ENCODE peak calls at places on chromosomes 16 and 17, in ten cellular contexts. K is left cardiac atrium; X is activated CD4-positive, alpha-beta memory T cell treated with anti-CD3 and anti-CD28 coated beads, Interleukin-2, amount 10 ng/mL, durations not matched to agents 7 days and 5 days; R is thoracic aorta; C is nephron progenitor cell; D is IMR-90; S is progenitor cell of endocrine pancreas; F is activated CD8-positive, alpha-beta T cell treated with anti-CD3 and anti-CD28 coated beads for 36 hours; M is iPS DF 6.9; L is dermis blood vessel endothelial cell. Y is an unnamed sample.

GRCh38 chr17:33142703-33143299 is 150.3 kb downstream of the ASIC2 start:
- DNase-seq in K (no peak), X (no peak), R (no peak), C (peak; percentile 84), D (peak; percentile 24), S (peak; percentile 48), F (peak; percentile 27), M (peak; percentile 31), L (peak; percentile 32), Y (no peak)

GRCh38 chr16:88804552-88805339 is 1.2 kb downstream of the CDT1 start:
- DNase-seq in K (no peak), X (peak; percentile 58), R (no peak), C (no peak), D (no peak), S (no peak), F (peak; percentile 54), M (no peak), L (no peak), Y (peak; percentile 83)

GRCh38 chr16:17590711-17591654 is 120.2 kb upstream of the XYLT1 start:
- DNase-seq in K (no peak), X (peak; percentile 77), R (no peak), C (no peak), D (no peak), S (no peak), F (peak; percentile 83), M (no peak), L (no peak), Y (no peak)

GRCh38 chr16:7731121-7731520 is 398.5 kb downstream of the RBFOX1 start:
- DNase-seq in K (no peak), X (no peak), R (no peak), C (no peak), D (no peak), S (no peak), F (no peak), M (no peak), L (no peak), Y (no peak)

GRCh38 chr17:63930951-63931575 is 1.1 kb downstream of the CD79B start:
- DNase-seq in K (peak; percentile 88), X (peak; percentile 79), R (no peak), C (peak; percentile 50), D (no peak), S (no peak), F (peak; percentile 80), M (no peak), L (peak; percentile 19), Y (peak; percentile 97)

GRCh38 chr16:60553316-60553801 is 1482.9 kb downstream of the CDH8 start:
- DNase-seq in K (no peak), X (no peak), R (no peak), C (peak; percentile 2), D (no peak), S (no peak), F (no peak), M (no peak), L (no peak), Y (no peak)

GRCh38 chr17:68515238-68515637 is 3.0 kb downstream of the PRKAR1A start:
- DNase-seq in K (no peak), X (no peak), R (no peak), C (no peak), D (no peak), S (no peak), F (no peak), M (no peak), L (peak; percentile 36), Y (no peak)

GRCh38 chr17:75153854-75154194 is 488 bp downstream of the JPT1 start:
- DNase-seq in K (no peak), X (peak; percentile 50), R (no peak), C (no peak), D (no peak), S (peak; percentile 47), F (peak; percentile 51), M (no peak), L (peak; percentile 40), Y (peak; percentile 85)

GRCh38 chr16:88779406-88780099 is 5.5 kb downstream of the PIEZO1 start:
- DNase-seq in K (peak; percentile 61), X (no peak), R (no peak), C (no peak), D (no peak), S (no peak), F (no peak), M (no peak), L (no peak), Y (no peak)

GRCh38 chr16:1019934-1020305 is 38.4 kb downstream of the SOX8 start:
- DNase-seq in K (no peak), X (no peak), R (no peak), C (no peak), D (no peak), S (no peak), F (no peak), M (no peak), L (no peak), Y (no peak)

GRCh38 chr17:4708436-4708835 is 2.0 kb upstream of the ARRB2 start:
- DNase-seq in K (peak; percentile 22), X (peak; percentile 78), R (no peak), C (no peak), D (no peak), S (no peak), F (peak; percentile 87), M (no peak), L (no peak), Y (no peak)

GRCh38 chr16:716250-716607 is 1.3 kb downstream of the METRN start:
- DNase-seq in K (no peak), X (no peak), R (no peak), C (peak; percentile 81), D (no peak), S (peak; percentile 57), F (no peak), M (no peak), L (no peak), Y (no peak)

GRCh38 chr16:82631701-82632685 is 5.2 kb downstream of the CDH13 start:
- DNase-seq in K (no peak), X (no peak), R (no peak), C (no peak), D (peak; percentile 33), S (no peak), F (peak; percentile 30), M (no peak), L (peak; percentile 61), Y (no peak)

GRCh38 chr16:11052080-11052808 is 107.9 kb downstream of the CLEC16A start:
- DNase-seq in K (no peak), X (peak; percentile 92), R (no peak), C (no peak), D (no peak), S (no peak), F (peak; percentile 93), M (no peak), L (no peak), Y (no peak)

GRCh38 chr17:6427284-6427781 is 7.6 kb downstream of the AIPL1 start:
- DNase-seq in K (no peak), X (peak; percentile 83), R (no peak), C (no peak), D (peak; percentile 16), S (no peak), F (peak; percentile 80), M (no peak), L (peak; percentile 22), Y (no peak)

GRCh38 chr16:8374586-8374985 is 215.7 kb downstream of the TMEM114 start:
- DNase-seq in K (no peak), X (no peak), R (no peak), C (no peak), D (no peak), S (no peak), F (no peak), M (no peak), L (no peak), Y (no peak)

GRCh38 chr17:16282522-16282921 is 65.5 kb downstream of the PIGL start:
- DNase-seq in K (no peak), X (no peak), R (no peak), C (no peak), D (peak; percentile 91), S (no peak), F (no peak), M (no peak), L (peak; percentile 61), Y (no peak)

GRCh38 chr17:66956941-66957340 is 7.6 kb upstream of the CACNG4 start:
- DNase-seq in K (no peak), X (no peak), R (no peak), C (no peak), D (no peak), S (no peak), F (no peak), M (no peak), L (no peak), Y (no peak)